ENCODE peak calls at places on chromosomes 6 and 20, in ten cellular contexts. A, M, U, C, D, Q, H, B, J and N are unnamed samples.

GRCh38 chr6:147905721-147906120 is 397.2 kb downstream of the SAMD5 start:
- DNase-seq in J (no peak), H (no peak), C (no peak), B (no peak), M (no peak), U (no peak), A (no peak), D (no peak), Q (no peak), N (no peak)

GRCh38 chr6:38509713-38510112 is 130.0 kb downstream of the BTBD9 start:
- DNase-seq in B (no peak), Q (no peak), M (no peak), C (no peak), U (no peak), H (no peak), D (no peak), A (no peak), J (peak; percentile 91), N (no peak)

GRCh38 chr6:41171908-41172307 is 9.0 kb upstream of the TREM2 start:
- DNase-seq in A (no peak), U (no peak), B (no peak), M (no peak), D (no peak), H (no peak), C (no peak), J (no peak), Q (no peak), N (no peak)

GRCh38 chr6:130900913-130901312 is 73.7 kb downstream of the SMLR1 start:
- DNase-seq in A (no peak), B (no peak), D (no peak), C (no peak), Q (no peak), U (no peak), J (peak; percentile 69), H (no peak), M (no peak), N (no peak)

GRCh38 chr6:93418448-93419303 is 683 bp downstream of the EPHA7 start:
- DNase-seq in J (no peak), C (peak; percentile 23), M (no peak), A (peak; percentile 23), B (no peak), D (peak; percentile 16), U (no peak), Q (peak; percentile 33), H (peak; percentile 72), N (peak; percentile 69)

GRCh38 chr6:2819891-2820814 is 21.5 kb downstream of the SERPINB1 start:
- DNase-seq in H (no peak), A (no peak), U (no peak), Q (no peak), B (no peak), D (no peak), J (no peak), M (no peak), C (no peak), N (no peak)

GRCh38 chr6:42901538-42901957 is 14.3 kb upstream of the PTCRA start:
- DNase-seq in M (peak; percentile 66), D (peak; percentile 85), J (peak; percentile 78), U (peak; percentile 85), B (peak; percentile 51), A (peak; percentile 58), C (no peak), Q (peak; percentile 82), H (peak; percentile 90), N (peak; percentile 73)

GRCh38 chr6:158382491-158382890 is 70.2 kb downstream of the TULP4 start:
- DNase-seq in C (no peak), H (no peak), D (no peak), B (no peak), Q (no peak), A (no peak), U (no peak), M (no peak), J (no peak), N (no peak)

GRCh38 chr20:35334511-35335101 is 42.4 kb upstream of the FAM83C start:
- DNase-seq in M (no peak), U (no peak), B (no peak), J (no peak), D (no peak), H (no peak), Q (no peak), A (no peak), C (no peak), N (no peak)

GRCh38 chr6:37004044-37004984 is 1.1 kb upstream of the FGD2 start:
- DNase-seq in D (no peak), H (no peak), C (no peak), A (peak; percentile 58), B (no peak), U (no peak), Q (no peak), M (no peak), J (peak; percentile 16), N (no peak)